ENCODE peak calls at places on chromosomes 7 and 10, in seven cellular contexts. P, D, L, F, M, C and X are unnamed samples.

GRCh38 chr10:6786579-6787031 is 206.5 kb upstream of the PRKCQ start:
- DNase-seq in P (no peak), F (no peak), D (no peak), C (no peak), M (no peak), L (no peak), X (no peak)

GRCh38 chr10:69406302-69406811 is 10.4 kb downstream of the TACR2 start:
- DNase-seq in P (peak), L (no peak), C (no peak), D (peak), F (peak), M (peak), X (peak)

GRCh38 chr10:123584419-123584775 is 81.8 kb upstream of the GPR26 start:
- DNase-seq in C (no peak), F (no peak), L (no peak), M (no peak), D (no peak), P (peak), X (no peak)

GRCh38 chr7:54333952-54334351 is 208.2 kb upstream of the VSTM2A start:
- DNase-seq in D (no peak), C (no peak), L (no peak), F (no peak), P (no peak), M (no peak), X (no peak)

GRCh38 chr7:42980084-42980483 is 47.9 kb downstream of the MRPL32 start:
- DNase-seq in M (no peak), L (no peak), D (no peak), C (no peak), P (no peak), F (no peak), X (no peak)

GRCh38 chr10:11849908-11850307 is 26.8 kb downstream of the PROSER2 start:
- DNase-seq in D (no peak), P (no peak), M (peak), L (no peak), F (no peak), C (no peak), X (no peak)

GRCh38 chr10:48554668-48555067 is 50.2 kb downstream of the ARHGAP22 start:
- DNase-seq in D (no peak), P (no peak), L (no peak), C (no peak), M (no peak), F (no peak), X (no peak)

GRCh38 chr10:8053446-8054242 is 844 bp upstream of the GATA3 start:
- DNase-seq in M (peak), F (peak), L (peak), C (peak), P (peak), D (peak), X (peak)

GRCh38 chr7:84013616-84014240 is 180.9 kb downstream of the SEMA3A start:
- DNase-seq in L (no peak), D (no peak), C (no peak), M (peak), P (peak), F (no peak), X (no peak)

GRCh38 chr7:113076703-113077102 is 9.9 kb downstream of the GPR85 start:
- DNase-seq in F (no peak), L (peak), P (peak), M (no peak), D (no peak), C (no peak), X (no peak)

GRCh38 chr7:149449897-149450296 is 11.0 kb downstream of the ZNF777 start:
- DNase-seq in D (no peak), M (no peak), C (no peak), F (no peak), L (no peak), P (no peak), X (no peak)

GRCh38 chr10:6014241-6014761 is 37.0 kb upstream of the IL15RA start:
- DNase-seq in F (peak), C (peak), L (peak), M (no peak), D (peak), P (peak), X (peak)

GRCh38 chr10:68423522-68423921 is 16.4 kb upstream of the RUFY2 start:
- DNase-seq in D (no peak), F (no peak), L (no peak), M (no peak), P (no peak), C (no peak), X (no peak)

GRCh38 chr10:36188054-36188453 is 546.0 kb upstream of the FZD8 start:
- DNase-seq in L (peak), M (no peak), C (no peak), D (peak), F (no peak), P (peak), X (peak)

GRCh38 chr7:150631084-150631824 is 931 bp downstream of the GIMAP6 start:
- DNase-seq in P (no peak), C (no peak), F (no peak), M (peak), D (peak), L (no peak), X (peak)

GRCh38 chr7:2004841-2005351 is 227.8 kb downstream of the MAD1L1 start:
- DNase-seq in M (peak), P (no peak), C (no peak), L (no peak), D (peak), F (no peak), X (peak)

GRCh38 chr7:101549734-101550133 is 79.4 kb downstream of the MYL10 start:
- DNase-seq in M (peak), C (no peak), D (no peak), F (no peak), L (no peak), P (no peak), X (no peak)

GRCh38 chr10:6299234-6299633 is 96.5 kb downstream of the PFKFB3 start:
- DNase-seq in L (no peak), M (no peak), P (peak), C (peak), D (no peak), F (no peak), X (no peak)

GRCh38 chr10:126867567-126868365 is 37.5 kb upstream of the DOCK1 start:
- DNase-seq in D (no peak), M (no peak), F (peak), L (no peak), C (no peak), P (no peak), X (no peak)

GRCh38 chr7:99032928-99033327 is 111.0 kb downstream of the SMURF1 start:
- DNase-seq in C (no peak), D (no peak), M (no peak), F (no peak), L (no peak), P (no peak), X (no peak)